ENCODE peak calls at places on chromosomes 3 and 15, in seven cellular contexts. E, I, R, T, H, Y and B are unnamed samples.

GRCh38 chr15:90934256-90934948 is 683 bp upstream of the UNC45A start:
- DNase-seq in R (peak), E (peak), H (peak), Y (peak), I (peak), T (peak), B (peak)

GRCh38 chr15:80072285-80072684 is 12.8 kb downstream of the ZFAND6 start:
- DNase-seq in H (no peak), I (peak), T (peak), R (no peak), E (peak), Y (no peak), B (no peak)

GRCh38 chr15:91548588-91548987 is 304.9 kb upstream of the SLCO3A1 start:
- DNase-seq in R (peak), T (no peak), E (no peak), I (no peak), Y (no peak), H (no peak), B (no peak)

GRCh38 chr15:25169318-25169717 is 214.5 kb downstream of the SNRPN start:
- DNase-seq in T (no peak), E (no peak), R (no peak), H (peak), I (no peak), Y (no peak), B (no peak)

GRCh38 chr3:72105306-72105705 is 320.4 kb upstream of the PROK2 start:
- DNase-seq in E (no peak), T (no peak), I (no peak), Y (no peak), H (no peak), R (no peak), B (no peak)

GRCh38 chr3:168884353-168884903 is 779.1 kb downstream of the MECOM start:
- DNase-seq in I (peak), E (peak), H (no peak), R (no peak), T (no peak), Y (no peak), B (peak)

GRCh38 chr3:197711973-197712707 is 24.6 kb downstream of the RUBCN start:
- DNase-seq in I (peak), Y (peak), E (peak), T (peak), H (peak), R (peak), B (peak)

GRCh38 chr3:47348411-47349154 is 32.2 kb upstream of the PTPN23 start:
- DNase-seq in Y (no peak), R (no peak), T (no peak), H (no peak), E (no peak), I (no peak), B (no peak)

DNA sequence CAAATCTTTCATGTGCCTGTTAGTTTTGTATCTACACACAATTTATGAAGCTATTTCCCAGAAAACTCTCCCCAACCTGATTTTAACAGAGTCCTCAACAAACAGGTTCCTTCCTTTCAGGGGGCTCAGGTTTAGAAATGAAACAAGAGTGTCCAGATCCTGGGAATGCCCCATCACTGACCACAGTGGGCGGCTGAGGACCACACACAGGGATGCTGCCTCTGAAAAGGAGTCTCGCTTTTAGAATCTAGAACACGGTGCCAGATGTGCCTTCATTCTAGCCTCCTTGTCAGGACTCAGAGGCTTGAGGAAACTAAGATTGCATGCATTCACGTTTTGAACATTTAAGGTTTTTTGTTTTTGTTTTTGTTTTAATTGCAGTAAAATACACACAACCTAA is 115.0 kb downstream of the FOXB1 start:
- DNase-seq in E (no peak), H (no peak), I (no peak), Y (no peak), T (no peak), R (no peak), B (no peak)
- H3K4me3 ChIP-seq in E (no peak), H (no peak), I (no peak), Y (no peak), T (no peak), R (no peak), B (no peak)

DNA sequence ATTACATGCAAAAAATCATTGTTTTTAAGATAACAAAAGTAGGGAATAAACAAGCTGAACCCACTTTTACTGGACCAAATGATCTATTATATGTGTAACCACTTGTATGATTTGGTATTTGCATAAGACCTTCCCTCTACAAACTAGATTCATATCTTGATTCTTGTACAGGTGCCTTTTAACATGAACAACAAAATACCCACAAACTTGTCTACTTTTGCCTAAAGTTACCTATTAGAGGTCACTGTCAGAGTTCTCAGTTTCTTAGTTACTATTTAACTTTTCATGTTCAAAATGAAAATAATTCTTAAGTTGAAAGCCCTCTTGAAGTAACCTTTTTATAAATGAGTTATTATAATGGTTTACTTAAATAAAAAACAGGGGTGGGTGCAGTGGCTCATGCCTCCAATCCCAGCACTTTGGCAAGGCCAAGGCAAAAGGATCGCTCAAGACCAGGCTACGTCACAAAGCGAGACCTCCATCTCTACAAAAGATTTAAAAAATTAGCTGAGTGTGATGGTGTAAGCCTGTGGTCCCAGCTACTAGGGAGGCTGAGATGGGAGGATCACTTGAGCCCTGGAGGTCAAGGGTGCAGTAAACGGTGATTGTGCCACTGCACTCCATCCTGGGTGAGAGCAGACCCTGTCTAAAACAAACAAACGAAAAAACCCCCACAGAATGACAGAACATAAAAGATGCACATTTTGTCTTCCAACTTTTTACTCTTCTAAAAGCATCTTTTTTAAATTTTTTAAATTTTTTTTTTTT is 16.0 kb downstream of the ACTR8 start:
- DNase-seq in E (no peak), T (no peak), H (no peak), R (no peak), I (no peak), Y (no peak), B (no peak)
- H3K4me3 ChIP-seq in E (no peak), T (no peak), H (no peak), R (no peak), I (no peak), Y (no peak), B (no peak)

GRCh38 chr3:28791713-28792255 is 443.2 kb upstream of the AZI2 start:
- DNase-seq in E (no peak), I (peak), H (no peak), Y (no peak), R (no peak), T (no peak), B (no peak)
- H3K4me3 ChIP-seq in E (no peak), I (no peak), H (no peak), Y (no peak), R (no peak), T (no peak), B (no peak)

GRCh38 chr3:27454914-27455313 is 29.3 kb downstream of the SLC4A7 start:
- DNase-seq in I (no peak), R (no peak), E (no peak), Y (no peak), H (no peak), T (peak), B (no peak)
- H3K4me3 ChIP-seq in I (no peak), R (no peak), E (no peak), Y (no peak), H (no peak), T (no peak), B (no peak)

GRCh38 chr3:169964176-169964575 is 2.4 kb upstream of the SEC62 start:
- DNase-seq in H (no peak), T (no peak), E (no peak), R (no peak), I (peak), Y (no peak), B (no peak)

GRCh38 chr3:169968224-169968623 is 1.6 kb downstream of the SEC62 start:
- DNase-seq in E (no peak), I (no peak), H (no peak), R (no peak), T (no peak), Y (no peak), B (no peak)

GRCh38 chr3:169966951-169967915 is 626 bp downstream of the SEC62 start:
- DNase-seq in T (peak), Y (no peak), H (peak), R (peak), I (peak), E (peak), B (no peak)

GRCh38 chr3:169965562-169965961 is 1.0 kb upstream of the SEC62 start:
- DNase-seq in Y (no peak), R (no peak), I (no peak), H (no peak), E (no peak), T (no peak), B (no peak)

GRCh38 chr3:169966086-169966950 is at the start of gene SEC62:
- DNase-seq in E (peak), T (peak), R (peak), H (peak), I (peak), Y (peak), B (peak)
- H3K4me3 ChIP-seq in E (peak), T (peak), R (peak), H (peak), I (peak), Y (peak), B (peak)